ENCODE peak calls at places on chromosome 19, in seven cellular contexts. X, Z, U, K, W, G and R are unnamed samples.

GRCh38 chr19:28393574-28394336 is 819.2 kb downstream of the UQCRFS1 start:
- DNase-seq in X (no peak), Z (no peak), U (no peak), K (no peak), W (no peak), G (no peak), R (no peak)

GRCh38 chr19:12871681-12872080 is 9.6 kb downstream of the DNASE2 start:
- DNase-seq in X (no peak), Z (no peak), U (no peak), K (no peak), W (no peak), G (no peak), R (no peak)

GRCh38 chr19:54803410-54803809 is at the start of gene KIR2DL4:
- DNase-seq in X (peak), Z (no peak), U (no peak), K (no peak), W (no peak), G (no peak), R (no peak)

GRCh38 chr19:13861714-13862531 is 15.0 kb upstream of the NANOS3 start:
- DNase-seq in X (peak), Z (peak), U (peak), K (peak), W (peak), G (peak), R (peak)

GRCh38 chr19:55165952-55166529 is 372 bp downstream of the DNAAF3 start:
- DNase-seq in X (peak), Z (peak), U (peak), K (no peak), W (peak), G (peak), R (no peak)

GRCh38 chr19:47860602-47861297 is 1.7 kb downstream of the TPRX2 start:
- DNase-seq in X (no peak), Z (no peak), U (no peak), K (no peak), W (no peak), G (no peak), R (no peak)

GRCh38 chr19:29606420-29606747 is 301 bp downstream of the POP4 start:
- DNase-seq in X (no peak), Z (no peak), U (no peak), K (no peak), W (no peak), G (no peak), R (no peak)

GRCh38 chr19:34482380-34483250 is 1.1 kb downstream of the WTIP start:
- DNase-seq in X (no peak), Z (peak), U (no peak), K (no peak), W (peak), G (peak), R (no peak)

GRCh38 chr19:49818691-49819331 is 722 bp downstream of the MED25 start:
- DNase-seq in X (no peak), Z (no peak), U (no peak), K (no peak), W (no peak), G (no peak), R (no peak)

GRCh38 chr19:33388231-33388816 is 14.8 kb downstream of the CEBPG start:
- DNase-seq in X (no peak), Z (no peak), U (no peak), K (no peak), W (peak), G (no peak), R (no peak)

GRCh38 chr19:43674630-43674982 is 4.6 kb upstream of the PLAUR start:
- DNase-seq in X (no peak), Z (peak), U (peak), K (no peak), W (no peak), G (no peak), R (no peak)

GRCh38 chr19:601310-601709 is 11.6 kb downstream of the HCN2 start:
- DNase-seq in X (no peak), Z (no peak), U (no peak), K (no peak), W (no peak), G (no peak), R (no peak)

GRCh38 chr19:37955986-37956385 is 49.0 kb downstream of the SIPA1L3 start:
- DNase-seq in X (no peak), Z (no peak), U (no peak), K (no peak), W (no peak), G (no peak), R (no peak)

GRCh38 chr19:38452430-38453366 is 19.2 kb downstream of the RYR1 start:
- DNase-seq in X (peak), Z (no peak), U (no peak), K (no peak), W (peak), G (peak), R (no peak)

GRCh38 chr19:48094129-48094842 is 16.3 kb downstream of the PLA2G4C start:
- DNase-seq in X (no peak), Z (no peak), U (no peak), K (no peak), W (no peak), G (no peak), R (no peak)

GRCh38 chr19:46954502-46955004 is 65.1 kb upstream of the NPAS1 start:
- DNase-seq in X (peak), Z (no peak), U (no peak), K (no peak), W (no peak), G (no peak), R (no peak)

GRCh38 chr19:56341948-56342347 is 27.3 kb upstream of the ZSCAN5A start:
- DNase-seq in X (no peak), Z (no peak), U (no peak), K (no peak), W (no peak), G (no peak), R (no peak)

GRCh38 chr19:51158474-51159129 is 16.5 kb downstream of the SIGLEC7 start:
- DNase-seq in X (peak), Z (peak), U (no peak), K (peak), W (peak), G (peak), R (no peak)

GRCh38 chr19:16106121-16106520 is 5.6 kb upstream of the RAB8A start:
- DNase-seq in X (no peak), Z (no peak), U (no peak), K (no peak), W (no peak), G (no peak), R (no peak)

GRCh38 chr19:48954011-48954594 is 572 bp upstream of the BAX start:
- DNase-seq in X (peak), Z (no peak), U (no peak), K (no peak), W (no peak), G (no peak), R (no peak)

DNA sequence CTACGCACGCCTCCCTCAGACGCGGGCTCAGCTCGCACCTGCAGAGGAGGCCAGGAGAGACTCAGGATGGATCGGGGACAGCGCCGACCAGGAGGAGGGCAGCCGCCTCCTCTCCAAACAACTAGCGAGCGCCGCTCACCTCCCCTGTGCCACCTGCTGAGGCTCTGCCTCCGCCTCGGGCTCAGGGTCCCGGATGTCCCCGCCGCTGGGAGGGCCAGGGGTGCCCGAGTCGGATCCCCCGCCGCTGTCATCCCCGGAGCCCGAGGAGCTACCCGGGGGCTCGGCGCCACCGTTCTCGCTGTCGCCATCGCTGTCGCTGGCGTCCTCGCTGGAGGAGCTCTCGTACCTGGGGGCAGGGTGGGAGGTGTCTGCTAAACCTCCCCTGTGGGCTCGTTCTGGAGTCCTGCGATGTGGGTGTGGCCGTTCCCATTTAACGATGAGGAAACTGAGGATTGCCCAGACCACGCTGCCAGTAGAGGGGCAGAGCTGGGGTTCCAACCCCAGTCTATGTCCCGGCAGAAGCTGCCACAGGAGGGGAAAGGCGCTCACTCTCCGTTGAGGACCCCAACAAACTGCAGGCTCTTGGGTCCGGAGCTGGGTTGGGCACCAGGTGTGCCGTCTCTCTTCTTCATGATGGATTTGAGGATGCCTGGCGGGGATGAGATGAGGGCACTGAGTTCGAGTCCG is 9.1 kb downstream of the KANK3 start:
- DNase-seq in X (no peak), Z (no peak), U (no peak), K (no peak), W (peak), G (no peak), R (no peak)
- H3K4me3 ChIP-seq in X (no peak), Z (no peak), U (no peak), K (no peak), W (no peak), G (peak), R (no peak)

DNA sequence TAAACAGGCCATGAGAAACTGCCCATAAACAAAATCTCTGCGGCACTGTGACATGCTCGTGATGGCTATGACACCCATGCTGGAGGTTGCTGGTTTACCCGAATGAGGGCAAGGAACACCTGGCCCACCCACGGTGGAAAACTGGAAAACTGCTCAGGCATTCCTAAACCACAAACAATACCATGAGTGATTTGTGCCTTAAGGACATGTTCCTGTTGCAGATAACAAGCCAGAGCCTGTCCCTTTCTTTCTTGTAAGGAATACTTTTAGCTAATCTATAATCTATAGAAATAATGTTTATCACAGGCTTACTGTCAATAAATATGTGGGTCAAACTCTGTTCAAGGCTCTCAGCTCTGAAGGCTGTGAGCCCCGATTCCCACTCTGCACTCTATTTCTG is 12.1 kb downstream of the ZNF561 start:
- DNase-seq in X (no peak), Z (no peak), U (no peak), K (no peak), W (no peak), G (no peak), R (no peak)
- H3K4me3 ChIP-seq in X (no peak), Z (no peak), U (no peak), K (no peak), W (no peak), G (no peak), R (no peak)

GRCh38 chr19:10773969-10774368 is 56.1 kb downstream of the DNM2 start:
- DNase-seq in X (no peak), Z (no peak), U (no peak), K (no peak), W (no peak), G (no peak), R (no peak)

GRCh38 chr19:10774893-10775292 is 57.0 kb downstream of the DNM2 start:
- DNase-seq in X (no peak), Z (no peak), U (no peak), K (no peak), W (no peak), G (no peak), R (no peak)

GRCh38 chr19:10780368-10780767 is 55.6 kb downstream of the TMED1 start:
- DNase-seq in X (no peak), Z (peak), U (peak), K (peak), W (no peak), G (no peak), R (no peak)

GRCh38 chr19:10782795-10783194 is 53.2 kb downstream of the TMED1 start:
- DNase-seq in X (no peak), Z (no peak), U (peak), K (no peak), W (peak), G (no peak), R (no peak)

DNA sequence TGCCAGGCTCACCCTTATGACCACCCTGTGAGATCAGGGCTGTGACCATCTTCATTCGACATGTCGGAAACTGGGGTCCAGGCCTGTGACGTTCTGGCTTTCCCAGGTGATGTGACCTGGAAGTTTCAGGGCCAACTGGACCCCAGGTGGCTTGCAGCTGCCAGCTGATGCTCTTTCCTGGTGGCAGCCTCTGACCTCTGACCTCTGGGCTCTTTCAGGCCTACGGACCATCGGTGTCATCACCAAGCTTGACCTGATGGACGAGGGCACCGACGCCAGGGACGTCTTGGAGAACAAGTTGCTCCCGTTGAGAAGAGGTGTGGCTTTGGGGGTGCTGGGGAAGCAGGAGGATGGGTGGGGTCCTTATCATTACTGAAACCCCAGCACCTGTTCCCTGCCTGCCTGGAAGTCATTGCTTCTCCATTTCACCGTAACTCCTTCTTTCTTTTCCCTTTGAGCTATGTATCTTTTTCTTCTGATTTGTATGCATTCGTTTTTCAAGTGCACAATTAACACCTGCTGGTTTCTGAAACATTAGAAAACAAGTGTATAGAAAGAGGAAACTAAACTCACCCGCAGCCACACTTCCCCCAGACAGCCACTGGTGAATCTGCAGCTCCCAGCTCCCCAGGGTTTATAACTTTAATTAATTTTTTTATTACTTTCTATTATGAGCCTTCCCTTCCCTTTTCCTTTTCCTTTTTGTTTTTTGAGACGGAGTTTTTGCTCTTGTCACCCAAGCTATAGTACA is 58.9 kb downstream of the TMED1 start:
- DNase-seq in X (peak), Z (no peak), U (no peak), K (no peak), W (no peak), G (no peak), R (no peak)
- H3K4me3 ChIP-seq in X (no peak), Z (no peak), U (no peak), K (no peak), W (no peak), G (no peak), R (no peak)

GRCh38 chr19:23771761-23772667 is 13.3 kb upstream of the ZNF681 start:
- DNase-seq in X (no peak), Z (no peak), U (no peak), K (no peak), W (no peak), G (no peak), R (no peak)
- H3K4me3 ChIP-seq in X (no peak), Z (no peak), U (no peak), K (no peak), W (no peak), G (no peak), R (no peak)

GRCh38 chr19:19513671-19514070 is 1.7 kb downstream of the TSSK6 start:
- DNase-seq in X (no peak), Z (no peak), U (no peak), K (no peak), W (no peak), G (no peak), R (no peak)
- H3K4me3 ChIP-seq in X (no peak), Z (no peak), U (peak), K (no peak), W (no peak), G (no peak), R (no peak)

DNA sequence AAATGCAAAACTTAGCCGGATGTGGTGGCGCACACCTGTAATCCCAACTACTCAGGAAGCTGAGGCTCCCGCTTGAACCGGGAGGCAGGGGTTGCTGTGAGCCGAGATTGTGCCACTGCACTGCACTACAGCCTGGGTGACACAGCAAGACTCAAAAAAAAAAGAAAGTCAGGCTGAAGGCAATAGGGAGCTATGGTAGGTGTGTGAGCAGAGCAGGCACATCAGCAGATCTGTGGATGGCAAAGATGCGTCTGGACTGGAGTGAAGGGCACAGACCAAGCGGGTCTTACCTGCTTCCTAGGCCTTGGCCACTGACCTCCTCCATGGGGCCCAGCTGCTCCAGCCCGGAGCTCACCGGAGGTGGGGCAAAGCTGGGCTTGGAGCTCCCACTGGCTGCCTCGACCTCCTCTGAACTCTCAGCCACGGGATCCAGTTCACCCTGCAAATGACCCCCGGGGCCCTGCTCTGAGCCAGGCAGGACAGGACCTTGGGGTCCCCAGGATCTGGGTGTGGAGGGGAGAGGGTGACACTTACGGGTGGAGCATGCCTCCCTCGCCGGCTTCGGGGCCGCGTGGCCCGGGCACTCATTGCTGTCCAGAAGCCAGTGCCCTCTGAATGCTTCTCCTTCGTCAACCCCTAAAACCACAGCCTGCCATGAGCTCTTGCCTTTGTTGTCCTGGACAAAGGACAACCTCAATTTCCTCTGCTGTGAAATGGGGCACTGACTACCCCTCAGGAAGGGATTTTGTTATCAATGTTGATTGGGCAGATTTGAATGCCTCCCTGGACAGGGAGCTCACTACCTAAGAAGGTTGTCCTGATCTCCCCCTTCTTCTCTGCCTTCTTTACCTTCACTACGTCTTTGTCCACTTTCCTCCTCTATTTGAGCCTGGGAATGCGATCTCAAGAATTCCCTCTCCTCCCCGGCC is 569 bp downstream of the USHBP1 start:
- DNase-seq in X (no peak), Z (no peak), U (no peak), K (no peak), W (no peak), G (no peak), R (no peak)
- H3K4me3 ChIP-seq in X (no peak), Z (no peak), U (peak), K (no peak), W (no peak), G (no peak), R (no peak)

GRCh38 chr19:2058570-2059421 is 7.8 kb upstream of the MKNK2 start:
- DNase-seq in X (no peak), Z (no peak), U (no peak), K (no peak), W (no peak), G (no peak), R (no peak)

GRCh38 chr19:2061093-2061935 is 10.3 kb upstream of the MKNK2 start:
- DNase-seq in X (peak), Z (peak), U (peak), K (peak), W (peak), G (peak), R (peak)

GRCh38 chr19:2061936-2062729 is 11.1 kb upstream of the MKNK2 start:
- DNase-seq in X (no peak), Z (no peak), U (no peak), K (no peak), W (no peak), G (no peak), R (no peak)

GRCh38 chr19:2057484-2058469 is 6.7 kb upstream of the MKNK2 start:
- DNase-seq in X (no peak), Z (no peak), U (no peak), K (no peak), W (no peak), G (no peak), R (no peak)

DNA sequence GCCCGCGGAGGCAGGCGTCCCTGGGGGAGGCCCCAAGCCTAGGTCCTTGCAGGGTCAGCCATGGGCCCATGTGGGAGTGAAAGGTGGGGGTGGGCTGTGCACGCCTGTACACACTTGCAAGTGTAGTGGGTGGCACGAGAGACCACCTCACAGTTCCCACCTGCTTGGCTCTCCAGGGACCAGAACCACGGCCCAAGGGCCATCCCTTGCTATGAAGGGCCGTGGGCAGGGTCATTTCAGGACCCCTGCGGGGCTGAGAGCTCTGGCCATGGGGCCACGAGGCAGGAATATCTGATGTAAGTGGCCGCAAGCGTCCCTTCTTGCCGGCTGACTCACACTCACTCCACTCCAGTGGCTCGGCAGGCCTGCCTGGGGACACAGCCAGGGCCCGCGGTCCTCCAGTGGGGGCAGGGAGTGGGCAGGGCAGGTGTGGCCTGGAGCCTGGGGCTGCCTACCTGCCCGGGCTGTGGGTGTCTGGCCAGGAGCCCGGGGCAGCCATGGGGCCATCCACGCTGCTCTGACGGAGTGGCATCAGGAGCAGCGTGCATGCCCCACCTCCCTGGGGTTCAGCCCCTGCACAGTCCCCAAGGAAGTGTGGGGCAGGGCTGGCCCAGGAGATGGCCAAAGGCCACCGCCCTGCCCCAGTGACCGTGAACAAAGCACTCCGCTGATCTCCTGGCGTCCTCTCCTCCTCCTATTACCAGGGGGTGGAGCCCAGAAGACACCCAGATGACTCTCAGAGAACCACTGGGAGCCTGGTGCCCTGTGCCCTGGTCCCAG is 8.6 kb upstream of the MKNK2 start:
- DNase-seq in X (peak), Z (peak), U (no peak), K (peak), W (peak), G (no peak), R (no peak)
- H3K4me3 ChIP-seq in X (peak), Z (peak), U (no peak), K (no peak), W (no peak), G (peak), R (no peak)

GRCh38 chr19:7521551-7522071 is 813 bp upstream of the MCOLN1 start:
- DNase-seq in X (no peak), Z (no peak), U (no peak), K (no peak), W (no peak), G (no peak), R (no peak)
- H3K4me3 ChIP-seq in X (no peak), Z (peak), U (peak), K (no peak), W (peak), G (peak), R (peak)